ENCODE peak calls at places on chromosomes 1 and 21, in eight cellular contexts. One of them, this sample, is unnamed.

GRCh38 chr1:166111430-166111829 is 55.4 kb downstream of the FAM78B start:
- DNase-seq in GM12878: no peak
- DNase-seq in endothelial cell of umbilical vein: no peak
- DNase-seq in WTC11: no peak
- DNase-seq in A549: no peak
- DNase-seq in HCT116: no peak
- DNase-seq in HepG2: no peak
- DNase-seq in SK-N-SH: no peak
- DNase-seq in this sample: no peak

GRCh38 chr1:28682840-28683239 is 14.3 kb downstream of the GMEB1 start:
- DNase-seq in GM12878: no peak
- DNase-seq in endothelial cell of umbilical vein: no peak
- DNase-seq in WTC11: no peak
- DNase-seq in A549: no peak
- DNase-seq in HCT116: no peak
- DNase-seq in HepG2: no peak
- DNase-seq in SK-N-SH: no peak
- DNase-seq in this sample: no peak

GRCh38 chr1:156748670-156749428 is 2.6 kb downstream of the HDGF start:
- DNase-seq in GM12878: no peak
- DNase-seq in endothelial cell of umbilical vein: peak; percentile 58
- DNase-seq in WTC11: no peak
- DNase-seq in A549: peak; percentile 71
- DNase-seq in HCT116: no peak
- DNase-seq in HepG2: peak; percentile 50
- DNase-seq in SK-N-SH: no peak
- DNase-seq in this sample: no peak

GRCh38 chr1:156901966-156902922 is 8.7 kb downstream of the PEAR1 start:
- DNase-seq in GM12878: no peak
- DNase-seq in endothelial cell of umbilical vein: peak; percentile 28
- DNase-seq in WTC11: no peak
- DNase-seq in A549: no peak
- DNase-seq in HCT116: no peak
- DNase-seq in HepG2: no peak
- DNase-seq in SK-N-SH: no peak
- DNase-seq in this sample: no peak

GRCh38 chr1:171985639-171986038 is 144.3 kb downstream of the DNM3 start:
- DNase-seq in GM12878: no peak
- DNase-seq in endothelial cell of umbilical vein: no peak
- DNase-seq in WTC11: no peak
- DNase-seq in A549: peak; percentile 45
- DNase-seq in HCT116: peak; percentile 6
- DNase-seq in HepG2: no peak
- DNase-seq in SK-N-SH: peak; percentile 17
- DNase-seq in this sample: no peak

GRCh38 chr1:178941849-178942248 is 71.0 kb upstream of the ANGPTL1 start:
- DNase-seq in GM12878: no peak
- DNase-seq in endothelial cell of umbilical vein: no peak
- DNase-seq in WTC11: no peak
- DNase-seq in A549: no peak
- DNase-seq in HCT116: no peak
- DNase-seq in HepG2: no peak
- DNase-seq in SK-N-SH: no peak
- DNase-seq in this sample: peak; percentile 41

GRCh38 chr1:97849350-97850339 is 71.2 kb downstream of the DPYD start:
- DNase-seq in GM12878: no peak
- DNase-seq in endothelial cell of umbilical vein: peak; percentile 93
- DNase-seq in WTC11: no peak
- DNase-seq in A549: peak; percentile 36
- DNase-seq in HCT116: no peak
- DNase-seq in HepG2: no peak
- DNase-seq in SK-N-SH: no peak
- DNase-seq in this sample: no peak

GRCh38 chr1:36663772-36664430 is 181.2 kb upstream of the CSF3R start:
- DNase-seq in GM12878: no peak
- DNase-seq in endothelial cell of umbilical vein: no peak
- DNase-seq in WTC11: no peak
- DNase-seq in A549: no peak
- DNase-seq in HCT116: no peak
- DNase-seq in HepG2: no peak
- DNase-seq in SK-N-SH: no peak
- DNase-seq in this sample: no peak

GRCh38 chr1:31372961-31373896 is at the start of gene FABP3:
- DNase-seq in GM12878: no peak
- DNase-seq in endothelial cell of umbilical vein: peak; percentile 52
- DNase-seq in WTC11: peak; percentile 95
- DNase-seq in A549: no peak
- DNase-seq in HCT116: no peak
- DNase-seq in HepG2: peak; percentile 71
- DNase-seq in SK-N-SH: peak; percentile 68
- DNase-seq in this sample: peak; percentile 85
- TF ChIP-seq MAX in GM12878: no peak
- TF ChIP-seq MAX in endothelial cell of umbilical vein: peak; percentile 22
- TF ChIP-seq MAX in WTC11: peak; percentile 70
- TF ChIP-seq MAX in A549: no peak
- TF ChIP-seq MAX in HCT116: no peak
- TF ChIP-seq MAX in HepG2: peak; percentile 88
- TF ChIP-seq MAX in SK-N-SH: no peak
- TF ChIP-seq MAX in this sample: peak; percentile 96

DNA sequence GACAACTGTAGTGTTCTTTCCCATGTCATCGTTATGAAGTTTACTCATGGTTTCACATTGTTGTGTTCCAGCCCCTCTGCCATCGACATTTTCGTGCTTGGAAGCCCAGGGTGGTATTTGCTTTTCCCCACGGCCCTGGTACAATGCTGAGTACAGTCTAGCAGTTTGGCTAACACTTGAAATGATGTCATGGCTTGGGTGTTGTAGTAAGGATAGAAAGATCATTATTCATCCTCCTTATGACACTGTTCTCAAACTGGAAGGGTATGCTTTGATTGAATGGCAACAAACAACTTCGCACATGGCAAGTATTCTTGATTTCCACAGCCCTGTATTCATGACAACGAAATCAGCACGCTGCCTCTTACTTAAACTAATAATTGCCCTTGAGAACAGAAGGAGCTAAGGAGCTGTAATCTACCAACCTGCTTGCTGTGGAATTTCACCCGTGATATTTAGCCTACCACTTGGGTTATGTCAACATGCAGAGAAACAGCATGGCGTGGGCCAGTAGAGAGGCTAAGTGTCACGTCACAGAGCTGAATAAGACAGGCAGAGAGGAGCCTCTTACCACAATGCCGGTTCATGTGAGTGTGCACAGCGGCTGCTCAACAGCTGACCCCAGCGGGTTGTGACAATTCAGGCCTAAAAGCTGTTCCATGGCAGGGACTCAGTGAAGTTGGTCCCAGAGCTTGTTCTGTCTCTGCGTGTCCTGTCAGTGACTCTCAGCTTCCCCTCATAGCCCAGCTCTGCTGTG is 73.9 kb downstream of the KCNJ6 start:
- DNase-seq in GM12878: no peak
- DNase-seq in endothelial cell of umbilical vein: no peak
- DNase-seq in WTC11: no peak
- DNase-seq in A549: no peak
- DNase-seq in HCT116: no peak
- DNase-seq in HepG2: no peak
- DNase-seq in SK-N-SH: no peak
- DNase-seq in this sample: no peak
- TF ChIP-seq MAX in GM12878: no peak
- TF ChIP-seq MAX in endothelial cell of umbilical vein: no peak
- TF ChIP-seq MAX in WTC11: no peak
- TF ChIP-seq MAX in A549: no peak
- TF ChIP-seq MAX in HCT116: no peak
- TF ChIP-seq MAX in HepG2: no peak
- TF ChIP-seq MAX in SK-N-SH: no peak
- TF ChIP-seq MAX in this sample: no peak

GRCh38 chr1:56591909-56592308 is 12.5 kb upstream of the PLPP3 start:
- DNase-seq in GM12878: no peak
- DNase-seq in endothelial cell of umbilical vein: no peak
- DNase-seq in WTC11: no peak
- DNase-seq in A549: no peak
- DNase-seq in HCT116: no peak
- DNase-seq in HepG2: no peak
- DNase-seq in SK-N-SH: peak; percentile 16
- DNase-seq in this sample: no peak

GRCh38 chr1:56589369-56589768 is 10.0 kb upstream of the PLPP3 start:
- DNase-seq in GM12878: no peak
- DNase-seq in endothelial cell of umbilical vein: no peak
- DNase-seq in WTC11: no peak
- DNase-seq in A549: no peak
- DNase-seq in HCT116: no peak
- DNase-seq in HepG2: no peak
- DNase-seq in SK-N-SH: no peak
- DNase-seq in this sample: no peak

GRCh38 chr1:56586502-56586901 is 7.1 kb upstream of the PLPP3 start:
- DNase-seq in GM12878: no peak
- DNase-seq in endothelial cell of umbilical vein: no peak
- DNase-seq in WTC11: no peak
- DNase-seq in A549: no peak
- DNase-seq in HCT116: no peak
- DNase-seq in HepG2: peak; percentile 55
- DNase-seq in SK-N-SH: no peak
- DNase-seq in this sample: no peak

GRCh38 chr1:56585985-56586384 is 6.6 kb upstream of the PLPP3 start:
- DNase-seq in GM12878: no peak
- DNase-seq in endothelial cell of umbilical vein: no peak
- DNase-seq in WTC11: no peak
- DNase-seq in A549: no peak
- DNase-seq in HCT116: no peak
- DNase-seq in HepG2: no peak
- DNase-seq in SK-N-SH: no peak
- DNase-seq in this sample: no peak

GRCh38 chr1:56590520-56591011 is 11.2 kb upstream of the PLPP3 start:
- DNase-seq in GM12878: no peak
- DNase-seq in endothelial cell of umbilical vein: no peak
- DNase-seq in WTC11: no peak
- DNase-seq in A549: no peak
- DNase-seq in HCT116: no peak
- DNase-seq in HepG2: peak; percentile 30
- DNase-seq in SK-N-SH: no peak
- DNase-seq in this sample: no peak
- TF ChIP-seq MAX in GM12878: no peak
- TF ChIP-seq MAX in endothelial cell of umbilical vein: no peak
- TF ChIP-seq MAX in WTC11: no peak
- TF ChIP-seq MAX in A549: no peak
- TF ChIP-seq MAX in HCT116: no peak
- TF ChIP-seq MAX in HepG2: no peak
- TF ChIP-seq MAX in SK-N-SH: no peak
- TF ChIP-seq MAX in this sample: no peak

GRCh38 chr1:198564716-198565115 is 24.2 kb upstream of the ATP6V1G3 start:
- DNase-seq in GM12878: no peak
- DNase-seq in endothelial cell of umbilical vein: no peak
- DNase-seq in WTC11: no peak
- DNase-seq in A549: no peak
- DNase-seq in HCT116: no peak
- DNase-seq in HepG2: no peak
- DNase-seq in SK-N-SH: no peak
- DNase-seq in this sample: no peak

GRCh38 chr1:198560093-198560638 is 19.7 kb upstream of the ATP6V1G3 start:
- DNase-seq in GM12878: no peak
- DNase-seq in endothelial cell of umbilical vein: peak; percentile 77
- DNase-seq in WTC11: no peak
- DNase-seq in A549: no peak
- DNase-seq in HCT116: no peak
- DNase-seq in HepG2: no peak
- DNase-seq in SK-N-SH: no peak
- DNase-seq in this sample: no peak

GRCh38 chr1:198559362-198559761 is 18.9 kb upstream of the ATP6V1G3 start:
- DNase-seq in GM12878: no peak
- DNase-seq in endothelial cell of umbilical vein: no peak
- DNase-seq in WTC11: no peak
- DNase-seq in A549: no peak
- DNase-seq in HCT116: no peak
- DNase-seq in HepG2: no peak
- DNase-seq in SK-N-SH: no peak
- DNase-seq in this sample: no peak

GRCh38 chr1:198564157-198564556 is 23.7 kb upstream of the ATP6V1G3 start:
- DNase-seq in GM12878: no peak
- DNase-seq in endothelial cell of umbilical vein: no peak
- DNase-seq in WTC11: no peak
- DNase-seq in A549: no peak
- DNase-seq in HCT116: no peak
- DNase-seq in HepG2: no peak
- DNase-seq in SK-N-SH: no peak
- DNase-seq in this sample: no peak

GRCh38 chr1:198563578-198563977 is 23.1 kb upstream of the ATP6V1G3 start:
- DNase-seq in GM12878: no peak
- DNase-seq in endothelial cell of umbilical vein: peak; percentile 11
- DNase-seq in WTC11: no peak
- DNase-seq in A549: no peak
- DNase-seq in HCT116: no peak
- DNase-seq in HepG2: no peak
- DNase-seq in SK-N-SH: no peak
- DNase-seq in this sample: no peak
- TF ChIP-seq MAX in GM12878: no peak
- TF ChIP-seq MAX in endothelial cell of umbilical vein: no peak
- TF ChIP-seq MAX in WTC11: no peak
- TF ChIP-seq MAX in A549: no peak
- TF ChIP-seq MAX in HCT116: no peak
- TF ChIP-seq MAX in HepG2: no peak
- TF ChIP-seq MAX in SK-N-SH: no peak
- TF ChIP-seq MAX in this sample: no peak

GRCh38 chr1:89516055-89516454 is 8.6 kb upstream of the LRRC8B start:
- DNase-seq in GM12878: no peak
- DNase-seq in endothelial cell of umbilical vein: no peak
- DNase-seq in WTC11: no peak
- DNase-seq in A549: peak; percentile 75
- DNase-seq in HCT116: peak; percentile 41
- DNase-seq in HepG2: peak; percentile 6
- DNase-seq in SK-N-SH: no peak
- DNase-seq in this sample: no peak
- TF ChIP-seq MAX in GM12878: no peak
- TF ChIP-seq MAX in endothelial cell of umbilical vein: no peak
- TF ChIP-seq MAX in WTC11: no peak
- TF ChIP-seq MAX in A549: peak; percentile 90
- TF ChIP-seq MAX in HCT116: peak; percentile 92
- TF ChIP-seq MAX in HepG2: no peak
- TF ChIP-seq MAX in SK-N-SH: peak; percentile 81
- TF ChIP-seq MAX in this sample: no peak

DNA sequence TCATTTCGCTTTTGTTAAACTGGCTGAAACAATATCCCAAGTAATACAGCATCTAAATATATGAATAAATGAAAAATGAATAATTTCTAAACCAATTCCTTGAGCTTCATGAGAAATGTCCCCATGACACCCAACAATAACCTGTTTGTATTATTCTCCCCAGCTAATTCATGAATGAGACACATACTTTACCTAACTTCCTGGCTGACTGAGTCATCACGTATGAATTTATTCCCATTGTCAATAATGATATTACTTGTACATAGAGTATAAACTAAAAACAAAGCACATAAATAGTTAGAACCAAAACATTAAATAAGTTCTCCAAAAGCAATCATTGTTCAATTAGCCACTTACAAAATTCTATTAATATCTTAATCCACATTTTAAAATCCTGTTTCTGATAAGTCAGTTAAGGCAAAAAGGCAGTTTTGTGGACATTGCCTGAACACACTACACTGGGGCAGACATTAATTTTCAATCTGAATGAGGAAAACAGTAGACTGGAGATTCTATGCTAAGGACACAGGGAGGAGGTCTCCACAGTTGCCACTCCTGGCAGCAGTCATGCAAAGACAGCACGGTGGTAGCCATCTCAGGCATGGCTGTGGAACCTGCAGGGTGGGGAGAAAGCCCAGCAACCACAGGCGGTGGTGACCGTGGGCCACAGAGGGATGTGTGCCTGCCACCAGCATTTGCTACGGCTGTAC is 48.2 kb downstream of the SLC9C2 start:
- DNase-seq in GM12878: no peak
- DNase-seq in endothelial cell of umbilical vein: peak; percentile 32
- DNase-seq in WTC11: no peak
- DNase-seq in A549: no peak
- DNase-seq in HCT116: no peak
- DNase-seq in HepG2: peak; percentile 1
- DNase-seq in SK-N-SH: no peak
- DNase-seq in this sample: no peak
- TF ChIP-seq MAX in GM12878: no peak
- TF ChIP-seq MAX in endothelial cell of umbilical vein: no peak
- TF ChIP-seq MAX in WTC11: no peak
- TF ChIP-seq MAX in A549: no peak
- TF ChIP-seq MAX in HCT116: no peak
- TF ChIP-seq MAX in HepG2: no peak
- TF ChIP-seq MAX in SK-N-SH: no peak
- TF ChIP-seq MAX in this sample: no peak

This sample was measured in H1.